ENCODE peak calls at places on chromosomes 5 and 9, in ten cellular contexts. J is adrenal gland, A is fibroblast of villous mesenchyme, D is foreskin fibroblast, Z is tibial artery, Y is BE2C, F is endodermal cell, S is DND-41, U is breast epithelium, R is thyroid gland. O is an unnamed sample.

GRCh38 chr9:130805510-130806387 is 29.3 kb upstream of the ABL1 start:
- DNase-seq in J (no peak), A (peak), D (peak), Z (no peak), Y (no peak), F (no peak), S (no peak), U (no peak), R (no peak), O (no peak)

GRCh38 chr5:165232629-165233028 is 1727.2 kb downstream of the MAT2B start:
- DNase-seq in J (no peak), A (no peak), D (no peak), Z (no peak), Y (no peak), F (no peak), S (no peak), U (no peak), R (no peak), O (no peak)

GRCh38 chr5:158590936-158591863 is 508.5 kb downstream of the EBF1 start:
- DNase-seq in J (peak), A (peak), D (peak), Z (peak), Y (peak), F (peak), S (no peak), U (peak), R (peak), O (peak)

GRCh38 chr5:94544031-94544650 is 74.3 kb downstream of the KIAA0825 start:
- DNase-seq in J (no peak), A (peak), D (peak), Z (no peak), Y (no peak), F (no peak), S (no peak), U (no peak), R (no peak), O (peak)

GRCh38 chr5:151040211-151040747 is 19.9 kb downstream of the GPX3 start:
- DNase-seq in J (no peak), A (peak), D (peak), Z (peak), Y (no peak), F (no peak), S (no peak), U (no peak), R (peak), O (peak)

GRCh38 chr5:129361441-129362025 is 98.6 kb upstream of the ADAMTS19 start:
- DNase-seq in J (no peak), A (peak), D (peak), Z (no peak), Y (no peak), F (no peak), S (no peak), U (no peak), R (no peak), O (peak)

GRCh38 chr5:65907138-65907537 is 19.2 kb upstream of the ERBIN start:
- DNase-seq in J (no peak), A (no peak), D (peak), Z (no peak), Y (no peak), F (no peak), S (no peak), U (no peak), R (no peak), O (peak)

GRCh38 chr5:180171568-180172094 is 37.4 kb downstream of the RASGEF1C start:
- DNase-seq in J (no peak), A (no peak), D (no peak), Z (no peak), Y (no peak), F (no peak), S (no peak), U (no peak), R (no peak), O (no peak)

GRCh38 chr5:39024884-39025283 is 49.3 kb downstream of the RICTOR start:
- DNase-seq in J (no peak), A (peak), D (peak), Z (no peak), Y (no peak), F (no peak), S (no peak), U (no peak), R (no peak), O (no peak)

GRCh38 chr5:36017004-36017403 is 25.8 kb upstream of the UGT3A1 start:
- DNase-seq in J (no peak), A (no peak), D (no peak), Z (no peak), Y (no peak), F (no peak), S (no peak), U (no peak), R (no peak), O (no peak)

GRCh38 chr9:90053027-90053426 is 448.2 kb downstream of the GADD45G start:
- DNase-seq in J (no peak), A (no peak), D (no peak), Z (no peak), Y (peak), F (peak), S (peak), U (no peak), R (no peak), O (no peak)

GRCh38 chr9:129704797-129705196 is 39.4 kb downstream of the PRRX2 start:
- DNase-seq in J (no peak), A (no peak), D (peak), Z (no peak), Y (no peak), F (no peak), S (no peak), U (no peak), R (no peak), O (no peak)

GRCh38 chr9:127531676-127532075 is 80.4 kb downstream of the LRSAM1 start:
- DNase-seq in J (no peak), A (no peak), D (peak), Z (no peak), Y (no peak), F (no peak), S (no peak), U (no peak), R (no peak), O (no peak)

GRCh38 chr9:72675586-72675985 is 154.2 kb downstream of the TMC1 start:
- DNase-seq in J (no peak), A (no peak), D (peak), Z (no peak), Y (no peak), F (no peak), S (no peak), U (no peak), R (no peak), O (peak)

GRCh38 chr5:132674671-132675506 is 1.1 kb downstream of the IL4 start:
- DNase-seq in J (peak), A (peak), D (peak), Z (no peak), Y (no peak), F (peak), S (no peak), U (no peak), R (peak), O (peak)

GRCh38 chr5:120345947-120346346 is 118.2 kb upstream of the PRR16 start:
- DNase-seq in J (no peak), A (no peak), D (no peak), Z (no peak), Y (no peak), F (no peak), S (no peak), U (no peak), R (no peak), O (no peak)

GRCh38 chr5:163467682-163468081 is 7.2 kb downstream of the HMMR start:
- DNase-seq in J (no peak), A (no peak), D (no peak), Z (no peak), Y (no peak), F (no peak), S (no peak), U (no peak), R (no peak), O (no peak)

GRCh38 chr9:20563917-20564316 is 58.4 kb downstream of the MLLT3 start:
- DNase-seq in J (no peak), A (no peak), D (no peak), Z (no peak), Y (no peak), F (no peak), S (no peak), U (no peak), R (no peak), O (no peak)

GRCh38 chr5:1144638-1145396 is 33.0 kb upstream of the SLC12A7 start:
- DNase-seq in J (no peak), A (no peak), D (no peak), Z (no peak), Y (no peak), F (no peak), S (no peak), U (no peak), R (no peak), O (no peak)

GRCh38 chr5:61993446-61994017 is 312.5 kb upstream of the KIF2A start:
- DNase-seq in J (no peak), A (no peak), D (peak), Z (no peak), Y (no peak), F (no peak), S (no peak), U (no peak), R (no peak), O (no peak)

GRCh38 chr9:93081931-93082330 is 14.1 kb upstream of the CARD19 start:
- DNase-seq in J (peak), A (peak), D (peak), Z (no peak), Y (no peak), F (peak), S (no peak), U (no peak), R (no peak), O (peak)

GRCh38 chr9:98575379-98576346 is 133.1 kb downstream of the GABBR2 start:
- DNase-seq in J (no peak), A (peak), D (peak), Z (no peak), Y (no peak), F (peak), S (peak), U (no peak), R (no peak), O (peak)

GRCh38 chr9:19379697-19380046 is 364 bp downstream of the RPS6 start:
- DNase-seq in J (peak), A (peak), D (no peak), Z (peak), Y (no peak), F (no peak), S (no peak), U (no peak), R (peak), O (peak)

GRCh38 chr5:52725065-52725746 is 62.5 kb upstream of the ITGA1 start:
- DNase-seq in J (peak), A (peak), D (no peak), Z (no peak), Y (peak), F (no peak), S (peak), U (peak), R (peak), O (peak)

GRCh38 chr5:36369092-36369737 is 67.5 kb upstream of the RANBP3L start:
- DNase-seq in J (peak), A (peak), D (no peak), Z (no peak), Y (no peak), F (no peak), S (no peak), U (no peak), R (no peak), O (peak)

GRCh38 chr9:133057006-133057405 is 4.8 kb upstream of the CEL start:
- DNase-seq in J (no peak), A (no peak), D (no peak), Z (no peak), Y (no peak), F (no peak), S (peak), U (no peak), R (no peak), O (no peak)

GRCh38 chr5:151196556-151197290 is 27.2 kb downstream of the CCDC69 start:
- DNase-seq in J (peak), A (no peak), D (no peak), Z (no peak), Y (no peak), F (no peak), S (peak), U (no peak), R (no peak), O (no peak)

GRCh38 chr5:114412509-114413171 is 50.8 kb downstream of the KCNN2 start:
- DNase-seq in J (no peak), A (peak), D (peak), Z (no peak), Y (no peak), F (no peak), S (no peak), U (no peak), R (no peak), O (peak)

GRCh38 chr5:3187846-3188425 is 407.7 kb upstream of the IRX1 start:
- DNase-seq in J (no peak), A (no peak), D (no peak), Z (no peak), Y (no peak), F (no peak), S (no peak), U (no peak), R (no peak), O (no peak)

GRCh38 chr9:116594552-116594951 is 92.6 kb upstream of the TRIM32 start:
- DNase-seq in J (no peak), A (peak), D (peak), Z (peak), Y (no peak), F (no peak), S (no peak), U (no peak), R (no peak), O (peak)

GRCh38 chr5:149938791-149939358 is 5.7 kb downstream of the PDE6A start:
- DNase-seq in J (peak), A (peak), D (peak), Z (peak), Y (no peak), F (no peak), S (no peak), U (peak), R (no peak), O (peak)

DNA sequence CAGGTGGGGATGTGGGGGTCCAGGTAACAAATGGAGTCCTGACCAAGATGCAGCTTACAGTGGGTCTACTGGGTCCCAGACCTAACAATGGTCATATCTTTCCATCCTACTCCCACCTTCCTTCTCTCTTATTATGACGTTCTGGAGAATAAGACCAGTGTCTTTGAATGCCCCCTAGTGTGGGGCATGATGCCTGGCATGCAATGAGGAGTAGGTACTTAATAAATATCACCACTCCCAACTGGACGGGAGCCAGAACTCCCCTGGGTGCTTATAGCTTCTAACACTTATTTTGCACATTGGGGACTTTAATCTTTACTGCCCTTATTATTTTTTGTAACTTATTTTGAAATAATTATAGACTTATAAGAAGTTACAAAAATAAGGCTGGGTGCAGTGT is 98.2 kb downstream of the NDFIP1 start:
- DNase-seq in J (no peak), A (no peak), D (no peak), Z (no peak), Y (peak), F (no peak), S (no peak), U (no peak), R (no peak), O (no peak)
- TF ChIP-seq CTCF in J (no peak), A (no peak), D (no peak), Z (no peak), Y (peak), F (peak), S (peak), U (no peak), R (no peak), O (no peak)

DNA sequence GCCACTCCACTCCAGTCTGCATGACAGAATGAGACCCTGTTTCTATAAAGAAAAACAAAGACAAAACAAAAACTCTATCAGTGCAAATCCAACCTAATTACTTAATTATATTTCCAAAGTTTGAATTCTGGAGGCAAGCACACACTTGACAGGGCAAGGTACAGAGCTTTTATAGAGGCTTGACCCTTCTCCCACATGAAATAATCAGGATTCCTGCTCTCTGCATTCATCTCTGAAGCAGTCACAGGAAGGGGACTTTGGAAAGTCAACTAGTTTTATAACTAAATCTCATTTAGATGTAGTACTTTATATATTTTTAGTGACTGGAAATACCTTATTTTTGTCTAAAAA is 91.9 kb upstream of the CHD1 start:
- DNase-seq in J (no peak), A (peak), D (peak), Z (no peak), Y (no peak), F (no peak), S (no peak), U (no peak), R (no peak), O (no peak)
- TF ChIP-seq CTCF in J (no peak), A (no peak), D (no peak), Z (no peak), Y (no peak), F (no peak), S (no peak), U (no peak), R (no peak), O (no peak)

GRCh38 chr5:92912280-92912679 is 668.7 kb downstream of the NR2F1-AS1 start:
- DNase-seq in J (no peak), A (no peak), D (no peak), Z (no peak), Y (no peak), F (no peak), S (no peak), U (no peak), R (no peak), O (no peak)
- TF ChIP-seq CTCF in J (no peak), A (no peak), D (no peak), Z (no peak), Y (no peak), F (no peak), S (no peak), U (no peak), R (no peak), O (no peak)

DNA sequence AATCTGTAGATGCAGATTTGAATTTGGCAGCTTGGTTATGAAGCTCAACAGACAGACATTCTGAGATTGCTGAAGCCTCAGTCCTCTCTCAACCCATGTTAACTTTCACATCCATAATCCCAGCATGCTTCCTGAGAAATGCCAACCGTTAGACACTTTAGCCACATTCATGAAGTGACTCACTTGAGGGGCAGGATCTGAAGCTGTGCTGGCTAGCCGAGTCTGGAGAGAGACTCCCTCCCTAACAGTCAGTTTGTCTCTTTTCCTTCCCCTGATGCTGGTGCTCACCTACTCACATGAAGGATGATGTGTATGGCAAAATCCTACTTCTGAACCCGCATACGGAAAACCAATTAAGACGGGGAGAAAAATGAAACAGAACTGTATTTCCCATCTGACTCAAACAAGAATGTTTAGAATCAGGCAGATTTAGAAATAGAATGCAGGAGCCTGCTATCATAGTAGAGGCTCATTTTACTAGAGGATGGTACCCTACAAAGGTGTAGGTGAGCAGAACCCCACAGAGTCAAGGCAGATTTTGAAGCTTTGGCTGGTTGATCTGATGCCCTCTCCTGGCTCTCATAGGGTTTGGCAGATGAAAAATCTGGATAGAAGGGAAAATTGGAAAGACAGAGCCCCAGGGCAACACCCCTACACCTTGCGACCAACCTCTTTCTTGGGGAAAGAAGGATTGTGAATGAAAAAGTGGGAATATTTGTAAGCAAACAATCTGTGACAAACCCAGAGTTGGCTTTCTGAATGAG is 150.9 kb upstream of the LHFPL2 start:
- DNase-seq in J (no peak), A (peak), D (peak), Z (no peak), Y (no peak), F (no peak), S (no peak), U (no peak), R (no peak), O (peak)
- TF ChIP-seq CTCF in J (no peak), A (peak), D (peak), Z (peak), Y (peak), F (peak), S (no peak), U (no peak), R (no peak), O (peak)

DNA sequence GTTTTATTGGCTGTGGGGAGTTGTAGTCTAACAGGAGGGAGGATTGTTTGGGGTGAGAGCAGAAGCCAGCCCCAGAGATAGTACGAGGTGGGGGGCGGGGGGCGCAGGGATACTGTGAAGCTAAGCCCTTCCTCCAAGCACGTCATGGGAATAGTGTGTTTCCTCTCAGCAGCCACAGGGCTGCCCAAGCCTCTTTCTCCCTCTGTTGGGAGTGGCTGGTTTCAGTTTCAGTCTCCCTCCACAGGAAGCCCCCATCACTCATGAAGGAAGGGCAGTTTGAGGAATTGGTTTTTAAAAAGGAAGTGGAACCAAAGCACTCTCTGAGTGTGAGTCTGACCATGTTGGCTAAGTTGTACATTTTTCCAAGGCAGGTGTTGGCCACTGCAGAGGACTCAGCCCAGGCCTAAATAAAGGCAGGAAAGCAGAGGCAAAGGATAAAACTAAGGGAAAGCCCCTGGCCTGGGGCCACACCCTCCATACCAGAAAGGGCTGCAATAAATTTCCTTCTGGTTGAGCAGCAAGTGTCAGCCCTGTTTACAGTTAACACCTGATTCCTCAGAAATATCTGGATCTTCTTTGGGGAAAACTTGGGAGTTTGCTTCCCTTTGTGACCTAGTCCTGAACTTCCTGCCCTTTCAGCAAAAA is 3.2 kb downstream of the RAB24 start:
- DNase-seq in J (peak), A (peak), D (peak), Z (peak), Y (no peak), F (peak), S (peak), U (no peak), R (peak), O (peak)
- TF ChIP-seq CTCF in J (no peak), A (peak), D (no peak), Z (no peak), Y (peak), F (peak), S (peak), U (no peak), R (no peak), O (peak)